ENCODE peak calls at places on chromosomes 4 and X, in seven cellular contexts. Q is tibial nerve, P is cardiac muscle cell, Y is IMR-90, V is left ventricle myocardium inferior, E is transverse colon, J is A549. B is an unnamed sample.

GRCh38 chr4:187814737-187815465 is 180.7 kb upstream of the ZFP42 start:
- DNase-seq in Q (no peak), V (no peak), P (no peak), E (no peak), Y (peak; percentile 23), J (no peak), B (no peak)

GRCh38 chr4:40193018-40193571 is 3.7 kb upstream of the RHOH start:
- DNase-seq in E (peak; percentile 51), V (no peak), Y (no peak), P (no peak), J (no peak), Q (no peak), B (no peak)

GRCh38 chr4:57081651-57082349 is 28.4 kb downstream of the IGFBP7 start:
- DNase-seq in Y (no peak), V (no peak), Q (no peak), P (no peak), E (no peak), J (no peak), B (no peak)

GRCh38 chr4:163484906-163485305 is 9.6 kb upstream of the TMA16 start:
- DNase-seq in J (peak; percentile 10), Y (peak; percentile 51), V (no peak), E (peak; percentile 39), Q (no peak), P (peak; percentile 80), B (no peak)

GRCh38 chr4:166324321-166324720 is 451.3 kb downstream of the TLL1 start:
- DNase-seq in V (no peak), Q (no peak), E (peak; percentile 29), J (no peak), P (peak; percentile 10), Y (no peak), B (no peak)

GRCh38 chr4:52106701-52107100 is 55.6 kb downstream of the SPATA18 start:
- DNase-seq in Q (no peak), Y (no peak), J (no peak), P (no peak), V (no peak), E (no peak), B (no peak)

GRCh38 chrX:103550415-103551051 is 31.2 kb upstream of the RAB40A start:
- DNase-seq in E (no peak), J (no peak), V (no peak), Y (no peak), Q (no peak), P (no peak), B (no peak)

GRCh38 chrX:51316271-51316670 is 16.4 kb upstream of the NUDT10 start:
- DNase-seq in Q (no peak), J (no peak), E (no peak), P (no peak), Y (no peak), V (no peak), B (no peak)

GRCh38 chr4:60805500-60806313 is 394.4 kb upstream of the ADGRL3 start:
- DNase-seq in Y (peak; percentile 31), Q (no peak), V (no peak), P (peak; percentile 51), J (no peak), E (no peak), B (no peak)

GRCh38 chr4:2338754-2339457 is 77.0 kb upstream of the MXD4 start:
- DNase-seq in Y (no peak), Q (no peak), E (no peak), J (no peak), P (no peak), V (no peak), B (peak; percentile 36)

GRCh38 chrX:47232803-47233332 is at the start of gene USP11:
- DNase-seq in Q (no peak), Y (peak; percentile 51), V (no peak), J (peak; percentile 38), P (peak; percentile 75), E (peak; percentile 50), B (no peak)

GRCh38 chr4:15451866-15452765 is 17.6 kb upstream of the CC2D2A start:
- DNase-seq in Y (peak; percentile 98), Q (no peak), P (no peak), E (no peak), V (no peak), J (peak; percentile 21), B (peak; percentile 64)

GRCh38 chr4:78766650-78767049 is 9.5 kb upstream of the BMP2K start:
- DNase-seq in E (no peak), Q (no peak), Y (no peak), V (no peak), J (no peak), P (no peak), B (no peak)

GRCh38 chrX:136162827-136163427 is 15.6 kb downstream of the FHL1 start:
- DNase-seq in P (peak; percentile 23), Q (no peak), E (peak; percentile 66), J (peak; percentile 60), V (peak; percentile 54), Y (peak; percentile 43), B (peak; percentile 74)

GRCh38 chr4:78119698-78120097 is 62.6 kb downstream of the FRAS1 start:
- DNase-seq in P (no peak), V (no peak), Q (no peak), J (no peak), Y (no peak), E (no peak), B (no peak)

GRCh38 chr4:148341980-148342800 is 100.0 kb downstream of the NR3C2 start:
- DNase-seq in J (no peak), Q (no peak), E (no peak), V (no peak), Y (no peak), P (no peak), B (no peak)

GRCh38 chr4:188332265-188332664 is 193.0 kb downstream of the TRIML1 start:
- DNase-seq in J (no peak), Y (no peak), E (no peak), V (no peak), Q (no peak), P (no peak), B (no peak)

GRCh38 chr4:138235419-138235952 is 6.7 kb downstream of the SLC7A11 start:
- DNase-seq in Q (no peak), J (no peak), E (no peak), P (no peak), Y (peak; percentile 97), V (no peak), B (no peak)

GRCh38 chr4:76952631-76953587 is 3.4 kb downstream of the SEPTIN11 start:
- DNase-seq in P (no peak), Y (no peak), J (no peak), E (no peak), V (no peak), Q (no peak), B (no peak)

GRCh38 chr4:76954489-76954888 is 4.9 kb downstream of the SEPTIN11 start:
- DNase-seq in Q (no peak), V (no peak), Y (no peak), E (no peak), J (no peak), P (no peak), B (no peak)

GRCh38 chr4:76953956-76954355 is 4.4 kb downstream of the SEPTIN11 start:
- DNase-seq in V (no peak), P (no peak), J (no peak), Y (no peak), Q (no peak), E (no peak), B (no peak)

GRCh38 chr4:76956961-76957738 is 7.6 kb downstream of the SEPTIN11 start:
- DNase-seq in Y (no peak), E (peak; percentile 18), J (no peak), P (no peak), V (peak; percentile 43), Q (no peak), B (no peak)

GRCh38 chr4:76955187-76955586 is 5.6 kb downstream of the SEPTIN11 start:
- DNase-seq in P (no peak), V (no peak), Y (peak; percentile 69), J (no peak), Q (no peak), E (no peak), B (no peak)
- H3K4me1 ChIP-seq in P (peaks cover 9% of the 10 kb centered on the region), V (peaks cover 66% of the 10 kb centered on the region), Y (peaks cover 22% of the 10 kb centered on the region), J (peaks cover 15% of the 10 kb centered on the region), Q (no peaks in the 10 kb centered on the region), E (peaks cover 21% of the 10 kb centered on the region), B (peaks cover 32% of the 10 kb centered on the region)

GRCh38 chr4:73434311-73434710 is 1.7 kb upstream of the AFP start:
- DNase-seq in J (peak; percentile 4), E (no peak), Q (no peak), Y (peak; percentile 7), V (no peak), P (peak; percentile 21), B (no peak)
- TF ChIP-seq CTCF in J (peak; percentile 10), E (no peak), Q (peak; percentile 35), Y (peak; percentile 44), V (peak; percentile 40), P (peak; percentile 56), B (peak; percentile 41)

DNA sequence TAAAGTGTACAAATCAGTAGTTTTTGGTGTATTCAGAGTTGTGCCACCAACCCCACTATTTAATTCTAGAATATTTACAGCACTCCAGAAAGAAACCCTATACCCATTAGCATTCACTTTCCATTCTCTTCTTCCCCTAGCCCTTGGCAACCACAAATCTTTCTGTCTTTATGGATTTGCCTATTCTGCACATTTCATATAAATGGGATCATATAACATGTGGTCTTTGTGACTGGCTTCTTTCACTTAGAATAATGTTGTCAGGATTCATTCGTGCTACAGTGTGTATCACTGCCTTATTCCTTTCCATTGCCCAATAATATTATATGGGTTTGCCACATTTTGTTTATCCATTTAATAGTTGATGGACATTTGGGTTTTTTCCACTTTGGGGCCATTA is 32.2 kb downstream of the SGMS2 start:
- DNase-seq in E (no peak), J (no peak), Q (no peak), V (no peak), P (no peak), Y (no peak), B (no peak)
- H3K4me1 ChIP-seq in E (peaks cover 6% of the 10 kb centered on the region), J (peaks cover 30% of the 10 kb centered on the region), Q (no peaks in the 10 kb centered on the region), V (peaks cover 79% of the 10 kb centered on the region), P (no peaks in the 10 kb centered on the region), Y (no peaks in the 10 kb centered on the region), B (no peaks in the 10 kb centered on the region)

GRCh38 chr4:53614616-53615015 is 23.3 kb upstream of the LNX1 start:
- DNase-seq in P (no peak), V (no peak), J (no peak), E (peak; percentile 24), Q (no peak), Y (no peak), B (no peak)
- TF ChIP-seq CTCF in P (no peak), V (no peak), J (no peak), E (no peak), Q (no peak), Y (no peak), B (no peak)

DNA sequence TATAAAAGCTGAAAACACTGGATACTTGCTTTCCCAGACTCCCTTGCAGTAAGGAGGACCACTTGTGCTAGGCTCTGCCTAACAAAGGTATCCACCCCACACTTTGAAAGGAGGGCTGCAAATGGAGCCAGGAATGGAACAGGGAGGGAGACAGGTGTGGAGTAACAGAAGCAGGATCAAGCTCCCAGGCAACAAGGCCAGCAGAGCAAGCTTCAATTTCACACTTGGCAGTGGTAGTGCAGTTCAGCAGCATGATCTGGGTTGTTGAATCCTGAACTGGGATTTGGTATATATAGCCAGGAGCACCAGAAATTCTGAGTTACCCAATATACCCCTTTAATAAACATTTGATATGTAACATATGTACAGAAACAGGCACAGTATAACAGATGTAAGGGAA is 9.8 kb downstream of the LAMP2 start:
- DNase-seq in P (no peak), Y (no peak), Q (no peak), V (no peak), E (no peak), J (no peak), B (no peak)
- H3K4me1 ChIP-seq in P (no peaks in the 10 kb centered on the region), Y (no peaks in the 10 kb centered on the region), Q (no peaks in the 10 kb centered on the region), V (peaks cover 42% of the 10 kb centered on the region), E (no peaks in the 10 kb centered on the region), J (peaks cover 3% of the 10 kb centered on the region), B (no peaks in the 10 kb centered on the region)